ENCODE peak calls at places on chromosome 7, in six cellular contexts. A is heart left ventricle; Z is activated naive CD4-positive, alpha-beta T cell treated with anti-CD3 and anti-CD28 coated beads for 36 hours; G is germinal center; C is AG20443; Q is NCI-H1436. V is an unnamed sample.

GRCh38 chr7:41705109-41705871 is 2.4 kb upstream of the INHBA start:
- DNase-seq in A (peak; percentile 91), Z (peak; percentile 74), G (peak; percentile 88), C (peak; percentile 92), Q (peak; percentile 3), V (peak; percentile 66)

GRCh38 chr7:1844336-1844955 is 174.4 kb downstream of the ELFN1 start:
- DNase-seq in A (peak; percentile 14), Z (no peak), G (no peak), C (no peak), Q (no peak), V (no peak)

GRCh38 chr7:3107889-3108570 is 64.4 kb upstream of the CARD11 start:
- DNase-seq in A (no peak), Z (no peak), G (no peak), C (no peak), Q (no peak), V (peak; percentile 40)

GRCh38 chr7:92717982-92718716 is 118.2 kb downstream of the CDK6 start:
- DNase-seq in A (peak; percentile 44), Z (peak; percentile 82), G (peak; percentile 55), C (peak; percentile 43), Q (peak; percentile 28), V (peak; percentile 82)

GRCh38 chr7:128259131-128260056 is 18.3 kb downstream of the LEP start:
- DNase-seq in A (no peak), Z (no peak), G (no peak), C (peak; percentile 35), Q (no peak), V (no peak)

GRCh38 chr7:101239951-101240220 is 2.3 kb upstream of the CLDN15 start:
- DNase-seq in A (no peak), Z (no peak), G (no peak), C (no peak), Q (no peak), V (no peak)

GRCh38 chr7:5470167-5470532 is 46.5 kb upstream of the TNRC18 start:
- DNase-seq in A (no peak), Z (no peak), G (no peak), C (no peak), Q (no peak), V (no peak)

GRCh38 chr7:94154858-94155257 is 150.7 kb upstream of the BET1 start:
- DNase-seq in A (no peak), Z (no peak), G (no peak), C (no peak), Q (no peak), V (no peak)

GRCh38 chr7:4650471-4651047 is 31.5 kb upstream of the FOXK1 start:
- DNase-seq in A (peak; percentile 57), Z (no peak), G (no peak), C (peak; percentile 68), Q (no peak), V (no peak)

GRCh38 chr7:117401293-117402002 is 25.8 kb downstream of the ASZ1 start:
- DNase-seq in A (no peak), Z (no peak), G (no peak), C (peak; percentile 11), Q (no peak), V (no peak)

GRCh38 chr7:112112822-112113255 is 93.4 kb downstream of the DOCK4 start:
- DNase-seq in A (no peak), Z (no peak), G (no peak), C (peak; percentile 59), Q (no peak), V (no peak)

GRCh38 chr7:133052826-133053225 is 29.1 kb downstream of the CHCHD3 start:
- DNase-seq in A (no peak), Z (no peak), G (no peak), C (no peak), Q (no peak), V (no peak)

GRCh38 chr7:27196287-27196739 is 3.6 kb downstream of the HOXA13 start:
- DNase-seq in A (peak; percentile 86), Z (peak; percentile 92), G (peak; percentile 67), C (no peak), Q (peak; percentile 42), V (peak; percentile 88)

GRCh38 chr7:94584113-94584512 is 71.8 kb downstream of the SGCE start:
- DNase-seq in A (no peak), Z (no peak), G (no peak), C (no peak), Q (no peak), V (no peak)

V was measured in activated CD4-positive, alpha-beta memory T cell treated with anti-CD3 and anti-CD28 coated beads for 36 hours.